ENCODE peak calls at places on chromosomes 2 and 18, in eight cellular contexts. D is GM23338, E is hepatocyte, A is HCT116, T is neural progenitor cell, W is SK-N-SH, R is OCI-LY7, F is MM.1S. K is an unnamed sample.

GRCh38 chr2:231356474-231356849 is 39.0 kb upstream of the B3GNT7 start:
- DNase-seq in D (no peak), W (no peak), A (no peak), R (no peak), E (no peak), T (no peak), F (peak), K (no peak)

GRCh38 chr2:70381821-70382220 is 80.0 kb upstream of the FAM136A start:
- DNase-seq in D (no peak), T (no peak), A (no peak), R (no peak), W (peak), E (no peak), F (no peak), K (peak)

GRCh38 chr2:119119076-119119710 is 39.4 kb downstream of the C1QL2 start:
- DNase-seq in R (no peak), A (no peak), D (no peak), E (no peak), T (no peak), W (no peak), F (no peak), K (no peak)

GRCh38 chr2:44016282-44016681 is 20.5 kb upstream of the LRPPRC start:
- DNase-seq in A (no peak), F (peak), R (peak), T (peak), D (peak), W (no peak), E (peak), K (peak)

GRCh38 chr2:80102026-80102425 is 202.5 kb downstream of the LRRTM1 start:
- DNase-seq in W (no peak), E (no peak), R (no peak), T (no peak), F (no peak), A (no peak), D (no peak), K (peak)

GRCh38 chr2:168767258-168767657 is 35.2 kb upstream of the NOSTRIN start:
- DNase-seq in F (no peak), A (no peak), E (no peak), W (no peak), D (no peak), T (no peak), R (no peak), K (peak)

GRCh38 chr2:1136807-1137663 is 186.4 kb downstream of the SNTG2 start:
- DNase-seq in T (no peak), W (no peak), D (no peak), E (no peak), R (no peak), A (no peak), F (no peak), K (no peak)

GRCh38 chr2:200762127-200762526 is 49.6 kb upstream of the BZW1 start:
- DNase-seq in F (no peak), E (no peak), T (no peak), A (no peak), R (no peak), W (no peak), D (no peak), K (no peak)

GRCh38 chr2:227889336-227889735 is 17.9 kb downstream of the DAW1 start:
- DNase-seq in R (no peak), W (no peak), F (no peak), D (no peak), E (no peak), A (no peak), T (peak), K (no peak)

GRCh38 chr2:204950695-204951094 is 405.4 kb downstream of the PARD3B start:
- DNase-seq in E (no peak), F (no peak), T (no peak), W (no peak), A (no peak), D (no peak), R (no peak), K (peak)

GRCh38 chr2:172969171-172969570 is 106.5 kb upstream of the MAP3K20 start:
- DNase-seq in R (no peak), W (no peak), F (no peak), T (no peak), A (no peak), D (no peak), E (no peak), K (no peak)

GRCh38 chr18:36410346-36410745 is 112.8 kb downstream of the FHOD3 start:
- DNase-seq in A (no peak), R (no peak), E (no peak), D (no peak), T (no peak), F (no peak), W (no peak), K (no peak)

GRCh38 chr2:27109083-27109482 is 9.8 kb downstream of the CGREF1 start:
- DNase-seq in W (no peak), A (no peak), R (no peak), F (no peak), T (no peak), D (no peak), E (no peak), K (no peak)

GRCh38 chr2:216985658-216986141 is 125.8 kb upstream of the TNP1 start:
- DNase-seq in W (no peak), F (no peak), R (no peak), T (peak), E (no peak), D (peak), A (no peak), K (no peak)

GRCh38 chr18:48952287-48953095 is 1.7 kb upstream of the SMAD7 start:
- DNase-seq in A (no peak), R (peak), D (peak), W (peak), E (peak), T (peak), F (peak), K (peak)

GRCh38 chr2:195659114-195659513 is 2.1 kb downstream of the SLC39A10 start:
- DNase-seq in F (no peak), R (peak), A (no peak), W (no peak), E (no peak), T (no peak), D (no peak), K (no peak)

GRCh38 chr2:127085260-127085666 is 21.7 kb downstream of the BIN1 start:
- DNase-seq in E (peak), A (no peak), R (no peak), F (no peak), D (no peak), W (no peak), T (peak), K (no peak)

GRCh38 chr2:2686228-2686627 is 355.2 kb upstream of the MYT1L start:
- DNase-seq in W (no peak), D (no peak), E (no peak), T (no peak), R (no peak), A (no peak), F (no peak), K (no peak)

GRCh38 chr2:215685218-215685962 is 249.5 kb upstream of the FN1 start:
- DNase-seq in D (no peak), A (no peak), T (no peak), R (no peak), E (no peak), W (no peak), F (no peak), K (no peak)

GRCh38 chr2:149068225-149068995 is 29.9 kb downstream of the LYPD6B start:
- DNase-seq in R (no peak), F (no peak), D (no peak), W (no peak), A (no peak), E (no peak), T (no peak), K (no peak)

GRCh38 chr2:122564843-122565242 is 809.4 kb downstream of the TSN start:
- DNase-seq in T (no peak), R (no peak), F (no peak), W (no peak), A (no peak), E (no peak), D (no peak), K (no peak)

GRCh38 chr2:75698928-75699327 is 11.8 kb downstream of the GCFC2 start:
- DNase-seq in R (no peak), A (no peak), D (no peak), F (no peak), T (no peak), E (no peak), W (no peak), K (no peak)

GRCh38 chr2:20168048-20168726 is 56.7 kb downstream of the SDC1 start:
- DNase-seq in T (no peak), E (no peak), A (no peak), W (peak), F (no peak), R (no peak), D (no peak), K (no peak)

GRCh38 chr2:193469251-193469650 is 1274.5 kb upstream of the TMEFF2 start:
- DNase-seq in A (no peak), F (peak), R (no peak), T (no peak), D (no peak), W (no peak), E (no peak), K (no peak)

GRCh38 chr2:135485441-135485840 is 45.6 kb downstream of the ZRANB3 start:
- DNase-seq in E (no peak), D (no peak), W (no peak), A (no peak), R (no peak), T (no peak), F (no peak), K (peak)

DNA sequence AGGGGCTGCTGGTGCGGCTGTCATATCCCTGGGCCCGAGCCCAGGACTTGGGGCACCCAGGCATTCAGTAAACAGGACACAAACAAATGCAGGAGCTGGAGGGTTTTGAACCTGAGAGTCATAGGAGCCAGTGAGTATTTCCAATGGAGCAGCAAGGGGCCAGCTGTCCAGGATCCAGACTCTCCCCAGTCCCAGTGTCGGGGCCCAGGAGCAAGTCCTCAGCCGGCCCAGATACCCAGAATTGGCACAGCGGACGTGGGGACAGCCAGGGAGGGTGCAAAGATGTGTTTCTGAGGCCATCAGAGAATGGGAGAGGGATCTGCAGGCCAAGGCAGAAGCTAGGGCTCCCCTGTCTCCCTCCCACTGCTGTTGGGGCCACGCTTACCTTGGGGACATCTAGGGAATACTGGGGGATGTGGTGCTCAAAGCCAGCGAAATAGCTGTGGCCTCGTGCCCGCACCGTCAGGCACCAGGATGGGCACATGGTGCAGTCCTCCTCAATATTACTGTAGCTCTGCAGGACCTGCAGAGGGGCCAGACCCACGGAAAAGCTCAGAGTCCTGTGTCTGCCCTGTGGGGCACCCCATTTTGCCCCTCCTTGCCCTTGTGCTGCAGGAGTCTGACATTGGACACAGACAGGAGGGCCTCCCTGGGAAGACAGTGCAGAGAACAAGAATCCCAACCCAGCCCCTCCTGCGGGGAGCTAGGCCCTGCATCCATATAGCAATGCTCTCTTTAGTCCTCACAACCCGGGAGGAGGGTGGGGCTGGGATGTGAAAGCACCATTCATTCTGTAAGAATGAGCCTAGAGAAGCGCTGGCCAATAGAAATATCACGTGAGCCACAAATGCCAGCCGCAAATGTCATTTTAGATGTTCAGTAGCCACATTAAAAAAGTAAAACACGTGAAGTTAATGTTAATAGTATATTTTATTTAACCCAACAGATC is 15.4 kb downstream of the CFAP65 start:
- DNase-seq in T (no peak), F (no peak), W (no peak), A (no peak), D (no peak), R (no peak), E (no peak), K (no peak)
- TF ChIP-seq EZH2phosphoT487 in T (no peak), F (no peak), W (no peak), A (no peak), D (no peak), R (no peak), E (no peak), K (no peak)

DNA sequence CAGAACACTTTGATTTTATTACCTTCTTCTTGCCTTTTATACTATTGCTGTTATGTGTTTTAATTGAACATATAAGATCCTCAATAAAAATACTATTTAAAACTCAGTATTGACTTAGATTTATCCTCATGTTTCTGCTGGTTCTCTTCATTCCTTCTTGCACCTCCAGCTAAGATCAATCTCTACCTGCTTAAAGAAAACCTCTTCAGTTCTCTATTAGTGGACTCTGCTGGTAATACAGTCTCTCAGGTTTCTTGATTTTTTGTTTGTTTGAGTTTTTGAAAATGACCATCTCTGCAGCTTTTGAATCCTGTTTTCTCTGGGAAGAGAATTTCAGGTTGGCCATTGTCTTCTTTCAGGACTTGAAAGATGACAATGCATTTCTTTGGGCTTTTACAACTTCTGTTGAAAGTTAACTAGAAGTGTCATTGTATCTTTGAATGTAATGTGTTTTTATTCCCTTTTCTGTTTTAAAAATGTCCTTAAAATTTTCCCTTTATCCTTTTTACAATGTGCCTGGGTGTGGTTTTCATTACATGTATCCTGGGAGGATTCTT is 29.8 kb upstream of the TMEM131 start:
- DNase-seq in A (no peak), R (no peak), D (no peak), T (no peak), F (no peak), E (no peak), W (no peak), K (no peak)
- TF ChIP-seq CTCF in A (no peak), R (no peak), D (no peak), T (no peak), F (no peak), E (no peak), W (no peak), K (no peak)

GRCh38 chr18:69400253-69400975 is at the start of gene DOK6:
- DNase-seq in R (no peak), A (no peak), D (peak), T (peak), E (peak), F (no peak), W (peak), K (no peak)

GRCh38 chr18:69400976-69401474 is 337 bp downstream of the DOK6 start:
- DNase-seq in T (peak), E (no peak), D (peak), F (no peak), A (no peak), R (no peak), W (peak), K (no peak)

GRCh38 chr18:69401475-69402218 is 959 bp downstream of the DOK6 start:
- DNase-seq in E (peak), T (peak), A (no peak), F (no peak), W (peak), D (peak), R (no peak), K (no peak)

GRCh38 chr18:69399253-69399652 is 1.4 kb upstream of the DOK6 start:
- DNase-seq in F (no peak), E (no peak), W (no peak), D (peak), R (no peak), T (peak), A (no peak), K (no peak)

GRCh38 chr18:69402219-69402989 is 1.7 kb downstream of the DOK6 start:
- DNase-seq in T (peak), D (peak), F (no peak), R (no peak), E (peak), A (no peak), W (no peak), K (no peak)
- TF ChIP-seq EZH2phosphoT487 in T (peak), D (no peak), F (no peak), R (no peak), E (no peak), A (no peak), W (no peak), K (no peak)

GRCh38 chr2:121492409-121492808 is 38.3 kb upstream of the RNU4ATAC start:
- DNase-seq in F (no peak), E (no peak), A (no peak), D (no peak), T (no peak), R (no peak), W (no peak), K (no peak)
- TF ChIP-seq CTCF in F (no peak), E (no peak), A (no peak), D (no peak), T (no peak), R (no peak), W (no peak), K (no peak)

GRCh38 chr2:74655579-74655978 is 1.5 kb downstream of the SEMA4F start:
- DNase-seq in F (no peak), E (no peak), A (no peak), T (no peak), R (no peak), W (no peak), D (no peak), K (no peak)

GRCh38 chr2:74653985-74654882 is at the start of gene SEMA4F:
- DNase-seq in T (peak), A (peak), R (peak), W (peak), F (peak), D (peak), E (peak), K (peak)

GRCh38 chr2:74653589-74653984 is 460 bp upstream of the SEMA4F start:
- DNase-seq in R (no peak), F (no peak), E (no peak), D (no peak), T (no peak), A (no peak), W (peak), K (no peak)

GRCh38 chr2:74659462-74659861 is 5.4 kb downstream of the SEMA4F start:
- DNase-seq in W (no peak), R (no peak), T (no peak), A (no peak), F (no peak), E (no peak), D (no peak), K (no peak)

GRCh38 chr2:74658516-74658915 is 4.5 kb downstream of the SEMA4F start:
- DNase-seq in D (no peak), E (no peak), R (no peak), F (no peak), A (no peak), T (no peak), W (no peak), K (peak)
- TF ChIP-seq EZH2phosphoT487 in D (no peak), E (no peak), R (no peak), F (no peak), A (no peak), T (no peak), W (no peak), K (no peak)

DNA sequence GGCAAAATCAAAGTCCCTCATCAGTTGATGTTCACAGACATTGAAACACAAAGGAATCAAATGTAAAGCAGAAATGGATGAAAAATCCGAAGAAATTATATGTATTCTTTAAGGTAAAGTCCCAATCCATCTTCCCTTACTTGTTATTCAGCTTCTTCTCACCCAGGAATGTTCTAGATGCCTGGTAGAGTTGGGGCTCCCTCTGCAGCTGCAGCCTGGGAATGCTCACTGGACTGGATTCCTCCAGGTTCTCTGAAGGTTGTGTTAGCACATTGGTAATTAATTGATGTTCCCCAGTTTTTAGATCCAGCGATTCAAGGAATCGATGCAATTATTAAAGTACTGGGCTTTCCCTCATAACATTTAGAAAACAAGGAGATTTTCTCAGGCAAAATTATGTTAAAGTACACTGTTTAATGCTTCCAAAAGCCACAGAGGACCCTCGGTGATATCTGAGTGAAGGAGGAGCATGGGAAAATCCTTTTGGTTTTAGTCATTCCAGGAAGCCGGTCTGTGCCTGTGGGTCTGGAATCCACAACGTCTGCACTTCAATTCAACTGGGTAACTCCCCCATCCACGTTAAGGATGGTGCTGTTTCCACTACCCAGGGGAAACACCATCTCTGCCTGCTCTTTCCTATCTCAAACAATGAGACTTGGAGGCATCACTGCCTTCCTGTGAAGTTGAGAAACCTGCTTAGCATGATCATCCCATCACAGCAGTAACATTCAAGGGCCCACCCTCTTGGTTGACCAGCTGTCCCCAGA is 22.0 kb downstream of the NTSR2 start:
- DNase-seq in F (no peak), T (no peak), D (peak), W (no peak), E (peak), A (no peak), R (no peak), K (no peak)
- TF ChIP-seq CTCF in F (no peak), T (peak), D (peak), W (peak), E (peak), A (peak), R (no peak), K (peak)

GRCh38 chr2:202035089-202035940 is 1.7 kb downstream of the FZD7 start:
- DNase-seq in R (no peak), W (no peak), D (peak), F (no peak), T (peak), A (no peak), E (peak), K (no peak)
- TF ChIP-seq EZH2phosphoT487 in R (no peak), W (no peak), D (no peak), F (no peak), T (no peak), A (no peak), E (no peak), K (no peak)

GRCh38 chr18:53702480-53702879 is 522.0 kb downstream of the MBD2 start:
- DNase-seq in R (no peak), T (no peak), E (no peak), W (no peak), A (no peak), D (no peak), F (peak), K (no peak)

GRCh38 chr18:53701697-53702096 is 522.8 kb downstream of the MBD2 start:
- DNase-seq in T (no peak), E (no peak), D (no peak), R (no peak), F (peak), A (no peak), W (no peak), K (no peak)

DNA sequence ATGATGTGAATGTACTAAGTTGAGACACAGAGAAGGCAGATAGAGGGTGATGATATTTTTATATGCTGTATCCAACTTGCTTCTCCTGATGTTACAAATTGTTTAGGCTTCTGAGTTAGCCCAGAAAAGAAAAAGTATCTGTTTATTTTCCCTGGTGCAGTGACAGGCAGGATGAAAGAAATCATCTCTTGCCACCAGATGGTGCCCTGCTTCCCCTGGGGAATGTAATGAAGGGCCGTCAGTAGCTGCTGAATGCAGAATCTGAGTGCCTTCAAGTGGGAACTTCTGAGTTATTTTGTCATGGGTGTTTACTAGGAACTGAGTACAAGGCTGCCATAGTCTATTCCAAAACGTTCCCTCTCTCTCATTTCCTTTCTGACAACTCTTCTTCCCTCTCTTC is 525.6 kb downstream of the MBD2 start:
- DNase-seq in A (no peak), E (peak), D (peak), R (peak), T (peak), W (peak), F (peak), K (peak)
- TF ChIP-seq CTCF in A (peak), E (peak), D (peak), R (peak), T (peak), W (peak), F (peak), K (peak)